ENCODE peak calls at places on chromosomes 2 and 18, in five cellular contexts. H, O, V, F and D are unnamed samples.
A peak's percentile ranks its signal among the peaks of the same experiment; 100 is the strongest.

GRCh38 chr2:204948364-204948763 is 403.1 kb downstream of the PARD3B start:
- DNase-seq in H (no peak), O (no peak), V (peak; percentile 27), F (no peak), D (no peak)

GRCh38 chr2:216023055-216023648 is 9.8 kb upstream of the MREG start:
- DNase-seq in H (peak; percentile 63), O (no peak), V (peak; percentile 32), F (peak; percentile 78), D (peak; percentile 67)

GRCh38 chr2:119387381-119388129 is 20.8 kb downstream of the DBI start:
- DNase-seq in H (no peak), O (peak; percentile 78), V (no peak), F (peak; percentile 91), D (peak; percentile 94)

GRCh38 chr2:54903736-54904554 is 146.3 kb downstream of the RTN4 start:
- DNase-seq in H (no peak), O (peak; percentile 31), V (no peak), F (peak; percentile 95), D (peak; percentile 96)

GRCh38 chr2:227761734-227762476 is 16.2 kb downstream of the SCYGR8 start:
- DNase-seq in H (no peak), O (no peak), V (no peak), F (no peak), D (no peak)

GRCh38 chr2:17754773-17755425 is 961 bp downstream of the GEN1 start:
- DNase-seq in H (no peak), O (no peak), V (no peak), F (peak; percentile 29), D (peak; percentile 23)

GRCh38 chr2:16487686-16488085 is 177.9 kb downstream of the CYRIA start:
- DNase-seq in H (peak; percentile 62), O (peak; percentile 31), V (no peak), F (peak; percentile 61), D (peak; percentile 35)

GRCh38 chr18:62769216-62769615 is 53.9 kb downstream of the PHLPP1 start:
- DNase-seq in H (no peak), O (no peak), V (no peak), F (no peak), D (no peak)

GRCh38 chr2:149747456-149747855 is 159.9 kb upstream of the MMADHC start:
- DNase-seq in H (no peak), O (no peak), V (no peak), F (peak; percentile 62), D (peak; percentile 84)

GRCh38 chr2:159034728-159035127 is 66.3 kb downstream of the TANC1 start:
- DNase-seq in H (no peak), O (no peak), V (no peak), F (no peak), D (no peak)

GRCh38 chr2:8500124-8501054 is 181.5 kb upstream of the ID2 start:
- DNase-seq in H (no peak), O (no peak), V (no peak), F (peak; percentile 6), D (no peak)

GRCh38 chr18:23587220-23587642 is 925 bp upstream of the NPC1 start:
- DNase-seq in H (no peak), O (no peak), V (no peak), F (no peak), D (no peak)

GRCh38 chr2:136741471-136741870 is 23.9 kb upstream of the THSD7B start:
- DNase-seq in H (no peak), O (no peak), V (no peak), F (no peak), D (no peak)

GRCh38 chr2:230423851-230424458 is 8.0 kb downstream of the SP100 start:
- DNase-seq in H (no peak), O (no peak), V (no peak), F (peak; percentile 79), D (no peak)

GRCh38 chr18:2547477-2548087 is 23.7 kb downstream of the METTL4 start:
- DNase-seq in H (peak; percentile 63), O (no peak), V (peak; percentile 43), F (peak; percentile 86), D (peak; percentile 64)

GRCh38 chr2:202178342-202178958 is 59.9 kb downstream of the SUMO1 start:
- DNase-seq in H (peak; percentile 84), O (peak; percentile 47), V (peak; percentile 65), F (peak; percentile 78), D (peak; percentile 83)

GRCh38 chr2:78309460-78309859 is 716.0 kb upstream of the REG3G start:
- DNase-seq in H (no peak), O (no peak), V (no peak), F (no peak), D (peak; percentile 76)

GRCh38 chr18:26549103-26549485 is 741 bp upstream of the KCTD1 start:
- DNase-seq in H (peak; percentile 38), O (no peak), V (no peak), F (peak; percentile 57), D (peak; percentile 18)

GRCh38 chr18:79628416-79629248 is 51.0 kb upstream of the CTDP1 start:
- DNase-seq in H (no peak), O (peak; percentile 11), V (no peak), F (no peak), D (no peak)

GRCh38 chr18:78927616-78928015 is 52.0 kb upstream of the SALL3 start:
- DNase-seq in H (no peak), O (no peak), V (no peak), F (no peak), D (no peak)

GRCh38 chr2:234083572-234084348 is 33.3 kb downstream of the SPP2 start:
- DNase-seq in H (no peak), O (no peak), V (no peak), F (no peak), D (no peak)

GRCh38 chr2:237882510-237883481 is 23.4 kb downstream of the RAMP1 start:
- DNase-seq in H (no peak), O (no peak), V (no peak), F (no peak), D (no peak)

GRCh38 chr2:69830045-69830905 is 815 bp downstream of the GMCL1 start:
- DNase-seq in H (peak; percentile 85), O (peak; percentile 45), V (peak; percentile 62), F (peak; percentile 24), D (no peak)